ENCODE peak calls at places on chromosome 1, in nine cellular contexts. One of them, this sample, is unnamed.

GRCh38 chr1:54111624-54112023 is 41.2 kb downstream of the CDCP2 start:
- DNase-seq in heart left ventricle: peak; percentile 19
- DNase-seq in A549: no peak
- DNase-seq in H54: no peak
- DNase-seq in IMR-90: no peak
- DNase-seq in ovary: no peak
- DNase-seq in body of pancreas: no peak
- DNase-seq in K562: no peak
- DNase-seq in endothelial cell of umbilical vein: no peak
- DNase-seq in this sample: no peak

GRCh38 chr1:212699839-212700596 is at the start of gene BATF3:
- DNase-seq in K562: peak; percentile 86
- DNase-seq in IMR-90: no peak
- DNase-seq in ovary: peak; percentile 45
- DNase-seq in H54: peak; percentile 24
- DNase-seq in A549: peak; percentile 53
- DNase-seq in endothelial cell of umbilical vein: no peak
- DNase-seq in body of pancreas: peak; percentile 32
- DNase-seq in heart left ventricle: peak; percentile 79
- DNase-seq in this sample: peak; percentile 37

GRCh38 chr1:24643362-24644346 is 552 bp downstream of the SRRM1 start:
- DNase-seq in IMR-90: no peak
- DNase-seq in H54: peak; percentile 9
- DNase-seq in endothelial cell of umbilical vein: peak; percentile 25
- DNase-seq in A549: peak; percentile 12
- DNase-seq in ovary: no peak
- DNase-seq in heart left ventricle: peak; percentile 78
- DNase-seq in K562: peak; percentile 75
- DNase-seq in body of pancreas: peak; percentile 33
- DNase-seq in this sample: peak; percentile 39

GRCh38 chr1:50527249-50527986 is 104.2 kb upstream of the DMRTA2 start:
- DNase-seq in endothelial cell of umbilical vein: no peak
- DNase-seq in body of pancreas: no peak
- DNase-seq in K562: no peak
- DNase-seq in ovary: no peak
- DNase-seq in H54: no peak
- DNase-seq in heart left ventricle: no peak
- DNase-seq in IMR-90: no peak
- DNase-seq in A549: no peak
- DNase-seq in this sample: no peak

GRCh38 chr1:3910769-3911520 is 10.9 kb upstream of the C1orf174 start:
- DNase-seq in body of pancreas: peak; percentile 79
- DNase-seq in endothelial cell of umbilical vein: peak; percentile 15
- DNase-seq in H54: no peak
- DNase-seq in K562: peak; percentile 85
- DNase-seq in IMR-90: peak; percentile 37
- DNase-seq in ovary: peak; percentile 47
- DNase-seq in A549: peak; percentile 74
- DNase-seq in heart left ventricle: peak; percentile 83
- DNase-seq in this sample: peak; percentile 83

GRCh38 chr1:225508538-225509375 is 80.9 kb upstream of the LBR start:
- DNase-seq in IMR-90: peak; percentile 99
- DNase-seq in heart left ventricle: no peak
- DNase-seq in H54: peak; percentile 64
- DNase-seq in endothelial cell of umbilical vein: peak; percentile 97
- DNase-seq in K562: no peak
- DNase-seq in ovary: no peak
- DNase-seq in A549: peak; percentile 95
- DNase-seq in body of pancreas: peak; percentile 73
- DNase-seq in this sample: peak; percentile 39

GRCh38 chr1:5269901-5270300 is 615.5 kb downstream of the AJAP1 start:
- DNase-seq in K562: no peak
- DNase-seq in body of pancreas: no peak
- DNase-seq in IMR-90: no peak
- DNase-seq in endothelial cell of umbilical vein: no peak
- DNase-seq in heart left ventricle: no peak
- DNase-seq in H54: no peak
- DNase-seq in ovary: no peak
- DNase-seq in A549: no peak
- DNase-seq in this sample: no peak

GRCh38 chr1:24702511-24703293 is 42.5 kb upstream of the CLIC4 start:
- DNase-seq in endothelial cell of umbilical vein: no peak
- DNase-seq in ovary: no peak
- DNase-seq in heart left ventricle: peak; percentile 71
- DNase-seq in body of pancreas: no peak
- DNase-seq in H54: no peak
- DNase-seq in K562: no peak
- DNase-seq in A549: peak; percentile 40
- DNase-seq in IMR-90: peak; percentile 89
- DNase-seq in this sample: no peak

GRCh38 chr1:42312576-42313212 is 22.3 kb downstream of the FOXJ3 start:
- DNase-seq in H54: no peak
- DNase-seq in heart left ventricle: no peak
- DNase-seq in IMR-90: no peak
- DNase-seq in ovary: no peak
- DNase-seq in A549: no peak
- DNase-seq in endothelial cell of umbilical vein: no peak
- DNase-seq in body of pancreas: no peak
- DNase-seq in K562: no peak
- DNase-seq in this sample: no peak

GRCh38 chr1:17711962-17712361 is 43.2 kb upstream of the ACTL8 start:
- DNase-seq in heart left ventricle: peak; percentile 6
- DNase-seq in endothelial cell of umbilical vein: no peak
- DNase-seq in IMR-90: no peak
- DNase-seq in K562: no peak
- DNase-seq in ovary: no peak
- DNase-seq in A549: no peak
- DNase-seq in body of pancreas: no peak
- DNase-seq in H54: no peak
- DNase-seq in this sample: no peak

GRCh38 chr1:6360517-6360916 is 33.0 kb downstream of the ACOT7 start:
- DNase-seq in endothelial cell of umbilical vein: no peak
- DNase-seq in IMR-90: no peak
- DNase-seq in heart left ventricle: no peak
- DNase-seq in K562: no peak
- DNase-seq in ovary: no peak
- DNase-seq in A549: no peak
- DNase-seq in H54: no peak
- DNase-seq in body of pancreas: no peak
- DNase-seq in this sample: no peak

GRCh38 chr1:6358144-6358624 is 35.4 kb downstream of the ACOT7 start:
- DNase-seq in K562: no peak
- DNase-seq in H54: no peak
- DNase-seq in endothelial cell of umbilical vein: no peak
- DNase-seq in A549: no peak
- DNase-seq in heart left ventricle: no peak
- DNase-seq in ovary: no peak
- DNase-seq in IMR-90: no peak
- DNase-seq in body of pancreas: no peak
- DNase-seq in this sample: no peak

GRCh38 chr1:6358757-6359567 is 34.6 kb downstream of the ACOT7 start:
- DNase-seq in K562: peak; percentile 43
- DNase-seq in body of pancreas: peak; percentile 62
- DNase-seq in A549: no peak
- DNase-seq in heart left ventricle: no peak
- DNase-seq in H54: no peak
- DNase-seq in ovary: peak; percentile 53
- DNase-seq in endothelial cell of umbilical vein: peak; percentile 78
- DNase-seq in IMR-90: peak; percentile 86
- DNase-seq in this sample: no peak

GRCh38 chr1:6361124-6361775 is 32.3 kb downstream of the ACOT7 start:
- DNase-seq in K562: no peak
- DNase-seq in H54: no peak
- DNase-seq in A549: no peak
- DNase-seq in heart left ventricle: no peak
- DNase-seq in endothelial cell of umbilical vein: no peak
- DNase-seq in IMR-90: no peak
- DNase-seq in body of pancreas: no peak
- DNase-seq in ovary: no peak
- DNase-seq in this sample: no peak

DNA sequence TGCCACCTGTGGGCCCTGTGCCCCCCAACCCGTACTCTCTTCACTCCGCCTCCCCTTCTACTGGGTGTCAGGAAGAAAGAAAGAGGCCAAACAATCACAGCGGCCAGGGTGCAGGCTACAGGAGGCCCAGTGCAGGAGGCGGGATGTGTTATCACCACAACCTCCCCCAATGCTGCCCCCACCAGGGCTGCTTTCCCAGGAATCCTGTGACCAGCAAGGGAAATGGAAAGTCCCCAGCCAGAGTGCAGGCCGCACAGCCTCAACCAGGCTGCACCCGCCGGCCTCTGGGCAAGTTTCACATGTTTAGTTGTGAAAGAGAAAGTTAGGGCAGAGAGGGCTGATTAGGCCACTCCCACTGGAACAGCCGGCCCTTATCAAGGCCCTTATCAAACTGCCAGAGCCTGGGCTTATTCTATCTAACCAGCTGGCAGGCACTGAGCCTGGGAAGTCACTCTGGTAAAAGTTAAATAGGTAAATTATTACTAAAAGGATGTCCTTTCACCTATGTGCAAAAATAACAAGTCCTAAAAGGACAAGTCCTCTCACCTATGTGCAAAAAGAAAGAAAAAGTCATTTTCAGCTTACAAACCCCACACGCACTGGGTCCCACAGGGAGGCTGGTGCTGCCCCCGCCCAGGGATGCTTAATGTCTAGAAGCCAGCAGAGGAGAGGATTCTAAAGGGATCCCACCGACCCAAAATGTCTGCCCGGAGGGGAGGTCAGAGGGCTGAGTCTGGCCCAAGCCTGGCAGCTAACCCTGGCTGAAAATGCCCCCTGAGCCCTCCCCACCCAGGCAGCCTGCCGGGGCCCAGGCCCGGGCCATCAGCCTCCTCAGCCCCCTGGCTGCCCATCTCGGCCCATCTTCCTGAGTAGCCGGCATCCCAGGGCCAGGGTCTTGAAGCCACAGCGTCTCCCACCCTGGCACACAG is 33.7 kb downstream of the ACOT7 start:
- DNase-seq in H54: no peak
- DNase-seq in K562: peak; percentile 51
- DNase-seq in heart left ventricle: peak; percentile 75
- DNase-seq in body of pancreas: peak; percentile 88
- DNase-seq in IMR-90: peak; percentile 88
- DNase-seq in A549: peak; percentile 48
- DNase-seq in endothelial cell of umbilical vein: peak; percentile 88
- DNase-seq in ovary: peak; percentile 71
- DNase-seq in this sample: peak; percentile 88
- TF ChIP-seq POLR2A in H54: no peak
- TF ChIP-seq POLR2A in K562: no peak
- TF ChIP-seq POLR2A in heart left ventricle: no peak
- TF ChIP-seq POLR2A in body of pancreas: no peak
- TF ChIP-seq POLR2A in IMR-90: no peak
- TF ChIP-seq POLR2A in A549: no peak
- TF ChIP-seq POLR2A in endothelial cell of umbilical vein: no peak
- TF ChIP-seq POLR2A in ovary: no peak
- TF ChIP-seq POLR2A in this sample: no peak

GRCh38 chr1:117985239-117985638 is 55.7 kb downstream of the WDR3 start:
- DNase-seq in endothelial cell of umbilical vein: no peak
- DNase-seq in body of pancreas: no peak
- DNase-seq in A549: no peak
- DNase-seq in H54: no peak
- DNase-seq in ovary: no peak
- DNase-seq in heart left ventricle: no peak
- DNase-seq in K562: no peak
- DNase-seq in IMR-90: no peak
- DNase-seq in this sample: no peak
- TF ChIP-seq POLR2A in endothelial cell of umbilical vein: no peak
- TF ChIP-seq POLR2A in body of pancreas: no peak
- TF ChIP-seq POLR2A in A549: no peak
- TF ChIP-seq POLR2A in H54: no peak
- TF ChIP-seq POLR2A in ovary: no peak
- TF ChIP-seq POLR2A in heart left ventricle: no peak
- TF ChIP-seq POLR2A in K562: no peak
- TF ChIP-seq POLR2A in IMR-90: no peak
- TF ChIP-seq POLR2A in this sample: no peak

DNA sequence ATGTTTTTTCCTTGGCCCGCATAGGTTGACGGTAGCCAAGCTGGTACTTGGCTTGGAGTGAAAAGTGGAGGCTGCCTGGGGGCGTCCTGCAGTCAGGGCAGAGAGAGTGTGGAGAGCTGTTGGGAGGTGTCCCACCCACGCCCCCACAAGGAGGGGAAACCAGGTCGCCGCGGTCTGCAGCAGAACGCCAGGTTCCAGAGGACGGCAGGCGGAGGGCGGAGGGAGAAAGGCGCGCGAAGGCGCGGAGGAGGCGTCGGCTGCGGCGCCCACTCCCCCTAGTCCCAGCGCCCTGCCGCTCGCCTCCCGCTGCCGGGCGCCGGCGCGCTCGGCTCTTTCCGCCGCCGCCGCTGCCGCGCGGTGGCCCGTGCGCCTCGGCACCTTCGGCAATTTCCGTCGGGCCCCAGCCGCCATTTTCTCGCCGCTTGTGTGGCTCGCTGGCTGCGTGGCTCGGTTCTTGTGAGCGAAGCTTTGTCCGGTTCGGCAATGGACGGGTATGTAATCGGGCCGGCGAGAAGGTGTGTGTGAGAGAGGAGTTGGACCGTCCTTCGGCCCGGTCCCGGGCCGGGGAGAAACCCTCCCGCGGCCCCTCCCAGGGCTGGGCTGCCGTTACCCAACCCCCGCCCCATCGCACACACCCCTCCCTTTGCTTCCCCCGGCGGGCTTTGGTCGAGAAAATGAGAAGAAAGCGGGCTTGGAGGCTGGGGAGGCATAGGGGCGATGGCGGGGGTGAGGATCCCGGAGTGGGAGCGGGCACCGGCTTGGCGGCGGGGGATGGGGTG is at the start of gene PTBP2:
- DNase-seq in body of pancreas: peak; percentile 79
- DNase-seq in A549: peak; percentile 69
- DNase-seq in endothelial cell of umbilical vein: peak; percentile 84
- DNase-seq in K562: peak; percentile 74
- DNase-seq in IMR-90: peak; percentile 69
- DNase-seq in heart left ventricle: peak; percentile 91
- DNase-seq in H54: peak; percentile 84
- DNase-seq in ovary: peak; percentile 88
- DNase-seq in this sample: peak; percentile 80
- TF ChIP-seq POLR2A in body of pancreas: no peak
- TF ChIP-seq POLR2A in A549: peak; percentile 24
- TF ChIP-seq POLR2A in endothelial cell of umbilical vein: no peak
- TF ChIP-seq POLR2A in K562: peak; percentile 83
- TF ChIP-seq POLR2A in IMR-90: peak; percentile 74
- TF ChIP-seq POLR2A in heart left ventricle: no peak
- TF ChIP-seq POLR2A in H54: peak; percentile 41
- TF ChIP-seq POLR2A in ovary: peak; percentile 49
- TF ChIP-seq POLR2A in this sample: peak; percentile 8

DNA sequence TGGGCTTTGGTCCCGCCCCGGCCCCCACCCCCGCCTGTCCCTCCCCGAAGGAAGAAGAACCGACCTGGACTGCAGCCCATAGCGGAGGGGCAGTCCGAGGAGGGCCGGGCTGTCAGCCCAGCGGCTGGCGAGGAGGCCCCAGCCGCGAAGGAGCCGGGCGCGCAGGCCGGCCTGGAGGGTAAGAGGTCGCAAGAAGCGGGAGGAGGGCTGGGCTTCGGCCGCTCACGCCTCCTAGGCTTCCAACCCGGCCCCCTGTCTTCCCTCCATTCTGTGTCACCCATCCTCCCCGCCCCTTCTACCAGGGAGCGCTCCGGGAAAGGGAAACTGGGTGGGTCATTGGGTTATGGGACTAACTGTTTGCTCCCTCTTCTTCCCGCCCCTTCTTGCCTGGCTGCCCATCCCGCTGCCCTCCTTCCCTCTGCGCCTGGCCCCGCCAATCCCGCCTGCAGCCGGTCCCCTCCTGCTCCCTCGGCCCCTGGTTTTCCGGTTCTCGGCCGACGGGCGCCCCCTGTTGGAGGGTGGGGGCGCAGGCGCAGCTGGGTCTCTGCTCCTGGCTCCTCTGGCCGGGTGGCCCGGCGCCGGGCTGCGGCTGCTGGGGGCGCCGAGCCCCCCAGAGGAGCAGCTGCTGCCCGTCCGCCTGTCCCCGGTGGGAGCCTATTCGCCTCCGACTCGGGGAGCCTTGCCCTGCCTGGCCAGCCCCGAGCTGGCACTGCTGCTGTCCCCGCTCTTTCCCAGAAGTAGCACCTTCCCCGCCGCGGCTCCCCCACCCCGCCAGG is 2.4 kb downstream of the RUSC1 start:
- DNase-seq in K562: peak; percentile 74
- DNase-seq in A549: peak; percentile 95
- DNase-seq in H54: peak; percentile 87
- DNase-seq in IMR-90: peak; percentile 93
- DNase-seq in endothelial cell of umbilical vein: peak; percentile 95
- DNase-seq in ovary: peak; percentile 93
- DNase-seq in body of pancreas: peak; percentile 86
- DNase-seq in heart left ventricle: peak; percentile 94
- DNase-seq in this sample: peak; percentile 86
- TF ChIP-seq POLR2A in K562: no peak
- TF ChIP-seq POLR2A in A549: peak; percentile 30
- TF ChIP-seq POLR2A in H54: peak; percentile 18
- TF ChIP-seq POLR2A in IMR-90: no peak
- TF ChIP-seq POLR2A in endothelial cell of umbilical vein: peak; percentile 67
- TF ChIP-seq POLR2A in ovary: peak; percentile 46
- TF ChIP-seq POLR2A in body of pancreas: no peak
- TF ChIP-seq POLR2A in heart left ventricle: no peak
- TF ChIP-seq POLR2A in this sample: no peak

This sample was measured in stomach.